ENCODE peak calls at places on chromosomes 11 and 22, in four cellular contexts. V, N, R and F are unnamed samples.

GRCh38 chr11:110793556-110793955 is 81.3 kb upstream of the ARHGAP20 start:
- DNase-seq in V (no peak), N (no peak), R (no peak), F (no peak)

GRCh38 chr11:6623391-6624363 is 4.5 kb upstream of the TPP1 start:
- DNase-seq in V (no peak), N (no peak), R (no peak), F (no peak)

GRCh38 chr11:79314906-79315689 is 125.7 kb downstream of the TENM4 start:
- DNase-seq in V (no peak), N (no peak), R (peak; percentile 56), F (no peak)

GRCh38 chr11:76918941-76919386 is 58.2 kb downstream of the ACER3 start:
- DNase-seq in V (peak; percentile 44), N (peak; percentile 15), R (no peak), F (no peak)

GRCh38 chr11:62001450-62002178 is 34.2 kb upstream of the FTH1 start:
- DNase-seq in V (no peak), N (peak; percentile 73), R (no peak), F (no peak)

GRCh38 chr11:73158356-73159051 is 16.4 kb upstream of the FCHSD2 start:
- DNase-seq in V (no peak), N (no peak), R (no peak), F (no peak)

GRCh38 chr11:32122200-32122599 is 31.3 kb downstream of the RCN1 start:
- DNase-seq in V (no peak), N (no peak), R (no peak), F (no peak)

GRCh38 chr11:73295259-73295995 is 12.6 kb upstream of the ARHGEF17 start:
- DNase-seq in V (peak; percentile 43), N (peak; percentile 76), R (peak; percentile 95), F (peak; percentile 73)

GRCh38 chr22:47337161-47337621 is 574.7 kb downstream of the TBC1D22A start:
- DNase-seq in V (peak; percentile 76), N (peak; percentile 14), R (no peak), F (no peak)

GRCh38 chr11:131916633-131917032 is 546.2 kb downstream of the NTM start:
- DNase-seq in V (no peak), N (no peak), R (no peak), F (no peak)

GRCh38 chr11:123547180-123547579 is 107.2 kb downstream of the SCN3B start:
- DNase-seq in V (no peak), N (no peak), R (no peak), F (peak; percentile 51)

GRCh38 chr11:12806113-12806512 is 131.9 kb downstream of the TEAD1 start:
- DNase-seq in V (no peak), N (peak; percentile 45), R (no peak), F (no peak)

GRCh38 chr11:88631497-88631896 is 294.0 kb upstream of the CTSC start:
- DNase-seq in V (peak; percentile 1), N (no peak), R (no peak), F (no peak)

GRCh38 chr11:82890002-82890341 is 10.3 kb downstream of the PRCP start:
- DNase-seq in V (no peak), N (no peak), R (no peak), F (no peak)

GRCh38 chr11:82892611-82893169 is 7.5 kb downstream of the PRCP start:
- DNase-seq in V (no peak), N (no peak), R (no peak), F (no peak)

GRCh38 chr11:82883853-82884252 is 16.4 kb downstream of the PRCP start:
- DNase-seq in V (no peak), N (no peak), R (no peak), F (no peak)

GRCh38 chr11:82890941-82891340 is 9.3 kb downstream of the PRCP start:
- DNase-seq in V (no peak), N (no peak), R (no peak), F (no peak)

DNA sequence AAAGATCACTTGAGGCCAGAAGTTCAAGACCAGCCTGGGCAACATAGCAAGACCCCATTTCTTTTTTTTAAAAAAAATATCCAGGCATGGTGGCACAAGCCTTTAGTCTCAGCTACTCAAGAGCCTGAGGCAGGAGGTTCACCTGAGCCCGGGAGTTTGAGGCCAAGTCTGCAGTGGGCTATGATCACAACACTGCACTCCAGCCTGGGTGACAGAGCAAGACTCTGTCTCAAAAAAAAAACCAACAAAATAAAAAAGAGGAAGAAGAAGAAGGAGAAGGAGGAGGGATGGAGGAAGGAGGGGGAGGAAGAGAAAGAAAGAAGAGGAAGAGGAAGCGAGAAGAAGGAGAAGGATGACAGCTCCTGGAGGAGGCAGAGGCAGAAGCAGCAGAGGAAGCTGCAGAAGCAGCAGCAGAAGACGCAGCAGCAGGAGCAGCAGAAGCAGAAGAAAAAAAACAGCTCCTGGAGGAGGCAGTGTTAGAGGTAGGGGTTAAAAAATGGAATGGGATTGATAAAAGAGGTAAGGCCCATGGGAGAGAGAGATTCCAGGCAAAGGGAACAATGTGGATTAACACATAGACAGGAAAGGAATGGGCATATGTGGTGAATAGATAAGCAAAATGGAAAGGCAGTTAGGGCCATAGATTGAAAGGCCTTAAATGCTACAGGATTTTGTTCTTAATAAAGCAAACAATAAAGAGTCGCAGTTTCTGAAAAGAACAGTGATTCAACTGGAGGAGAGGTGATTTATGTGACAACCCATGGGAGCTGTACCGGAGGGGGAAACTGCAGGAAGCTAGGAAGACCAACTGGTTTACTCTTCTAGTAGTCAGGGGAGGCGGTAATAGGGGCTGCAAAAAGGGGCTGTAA is 10.9 kb downstream of the PRCP start:
- DNase-seq in V (no peak), N (no peak), R (no peak), F (no peak)
- TF ChIP-seq POLR2A in V (no peak), N (no peak), R (no peak), F (no peak)

DNA sequence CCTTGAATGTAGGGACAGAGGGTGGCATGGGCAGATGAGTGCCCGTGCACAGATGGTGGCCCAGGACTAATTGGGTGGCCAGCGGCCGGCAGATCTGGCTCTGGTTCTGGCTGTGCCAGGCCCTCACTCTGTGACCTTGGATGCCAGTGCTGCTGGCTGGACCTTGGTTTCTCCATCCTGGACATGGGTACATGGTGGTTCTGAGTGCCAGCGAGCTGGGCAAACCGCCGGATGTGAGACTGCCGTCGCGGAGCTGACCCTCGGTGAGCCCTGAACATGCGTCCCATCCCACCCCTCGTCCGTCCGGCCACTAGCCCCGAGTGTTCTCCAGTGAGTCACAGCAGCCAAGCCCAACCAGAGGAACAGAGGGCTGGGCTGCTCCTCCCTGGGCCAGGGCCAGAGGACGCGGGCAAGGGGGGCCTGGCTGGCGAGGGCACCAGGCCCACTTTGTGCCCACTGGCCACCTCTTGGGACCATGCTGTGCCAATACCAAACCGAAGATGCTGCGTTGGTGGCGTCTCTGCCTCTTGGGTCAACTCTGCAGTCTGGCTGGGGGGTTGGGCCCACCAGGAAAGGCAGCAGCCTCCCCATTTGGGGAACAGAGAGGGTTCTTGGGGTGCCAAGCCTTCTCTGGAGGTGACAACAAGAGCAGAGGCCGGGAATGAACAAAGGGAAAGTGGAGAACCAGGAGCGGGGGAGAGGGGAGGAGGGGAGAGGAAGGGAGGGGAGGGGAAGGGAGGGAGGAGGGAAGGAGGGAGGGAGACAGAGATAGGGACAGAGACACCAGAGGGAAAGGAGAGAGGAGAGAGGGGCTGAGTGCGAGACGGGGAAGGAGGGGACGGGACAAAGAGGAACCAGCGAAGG is 10.7 kb downstream of the LSP1 start:
- DNase-seq in V (peak; percentile 68), N (peak; percentile 66), R (no peak), F (no peak)
- TF ChIP-seq POLR2AphosphoS5 in V (peak; percentile 65), N (peak; percentile 50), R (no peak), F (peak; percentile 24)

DNA sequence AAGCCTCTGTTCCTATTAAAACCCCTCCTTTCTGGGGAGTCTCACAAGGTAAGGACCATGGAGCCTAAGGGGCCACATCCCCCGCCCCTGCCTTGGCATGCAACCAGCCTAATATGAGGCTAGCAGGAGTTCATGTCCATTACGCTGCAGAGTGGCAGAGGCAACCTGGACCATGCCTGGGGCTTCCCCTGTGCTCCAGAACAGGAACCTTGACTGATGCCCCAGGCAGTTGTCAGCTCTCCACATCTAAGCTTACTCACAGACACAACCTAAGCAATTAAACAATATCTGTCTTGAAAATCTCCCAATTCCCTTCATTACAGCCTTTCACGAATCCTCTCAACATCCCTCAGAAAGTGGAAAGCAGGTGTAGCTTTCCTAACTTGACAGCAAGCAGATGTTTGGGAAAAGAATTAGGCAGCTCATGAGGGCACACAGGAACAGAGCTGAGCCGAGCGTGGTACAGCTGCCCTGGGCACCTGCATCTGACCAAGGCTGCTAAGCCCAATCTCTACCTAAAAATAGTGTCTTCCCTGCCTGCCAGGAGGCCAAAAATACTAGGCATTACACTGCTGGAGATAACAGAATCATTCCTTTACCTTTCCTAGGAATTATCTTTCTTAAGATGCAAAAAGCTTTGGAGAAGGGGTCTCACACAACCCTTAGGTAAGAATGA is 20.8 kb downstream of the C11orf71 start:
- DNase-seq in V (no peak), N (no peak), R (no peak), F (no peak)
- TF ChIP-seq POLR2A in V (no peak), N (no peak), R (no peak), F (no peak)

GRCh38 chr11:104089481-104089880 is 53.0 kb downstream of the DDI1 start:
- DNase-seq in V (no peak), N (no peak), R (no peak), F (no peak)
- TF ChIP-seq POLR2AphosphoS5 in V (no peak), N (no peak), R (no peak), F (no peak)

GRCh38 chr11:67466962-67467771 is 1.9 kb downstream of the TMEM134 start:
- DNase-seq in V (no peak), N (no peak), R (no peak), F (no peak)

GRCh38 chr11:67468056-67468455 is 995 bp downstream of the TMEM134 start:
- DNase-seq in V (no peak), N (peak; percentile 80), R (no peak), F (no peak)

GRCh38 chr11:67470337-67471002 is 1.4 kb upstream of the TMEM134 start:
- DNase-seq in V (no peak), N (no peak), R (no peak), F (no peak)

GRCh38 chr11:67468509-67468834 is 579 bp downstream of the TMEM134 start:
- DNase-seq in V (no peak), N (no peak), R (no peak), F (no peak)

DNA sequence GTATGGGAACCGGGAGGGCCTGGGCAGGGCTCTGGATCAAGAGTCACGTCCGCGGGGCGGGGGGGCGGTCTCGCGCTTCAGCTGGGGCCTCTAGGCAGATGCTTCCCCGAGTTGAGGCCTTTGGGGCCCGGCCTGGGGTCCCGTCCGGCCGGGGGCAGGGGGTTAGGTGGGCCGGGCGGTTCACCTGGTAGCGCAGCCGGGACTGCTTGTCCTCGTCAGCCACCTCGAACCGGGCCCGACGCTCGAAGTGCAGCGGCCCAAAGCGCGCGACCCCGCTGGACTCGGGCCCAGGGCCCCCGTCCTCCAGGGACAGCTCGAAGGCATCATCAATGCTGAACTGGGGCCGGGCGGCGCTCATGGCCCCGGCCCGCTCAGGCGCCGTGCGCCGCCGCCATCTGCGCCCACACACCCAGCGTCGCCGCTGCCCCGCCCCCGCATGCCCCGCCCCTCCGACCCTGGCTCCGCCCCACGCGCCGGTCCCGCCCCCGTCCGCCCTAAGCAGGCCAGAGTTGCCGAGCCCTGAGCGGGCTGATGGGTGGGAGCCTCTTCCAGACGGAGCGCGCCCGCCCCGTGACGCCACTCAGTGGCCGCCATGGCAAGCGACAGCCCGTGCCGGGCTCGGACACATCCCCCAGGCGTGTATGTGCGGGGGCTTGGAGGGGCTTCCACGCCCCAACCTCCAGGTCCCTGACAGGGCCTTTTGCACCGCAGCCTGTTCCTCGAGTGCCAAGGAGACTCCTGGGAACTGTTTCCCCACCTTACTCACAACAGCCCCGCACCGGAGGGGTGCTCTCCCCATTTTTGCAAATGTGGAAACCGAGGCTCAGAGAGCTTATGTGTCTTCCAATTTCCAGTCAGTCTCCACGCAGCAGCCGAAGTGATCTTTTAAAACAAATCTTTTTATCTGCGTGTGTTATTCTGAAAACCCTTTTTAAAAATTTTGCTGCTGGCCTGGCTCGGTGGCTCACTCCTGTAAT is at the start of gene TMEM134:
- DNase-seq in V (peak; percentile 82), N (peak; percentile 94), R (peak; percentile 93), F (peak; percentile 94)
- TF ChIP-seq POLR2A in V (peak; percentile 88), N (peak; percentile 88), R (peak; percentile 84), F (peak; percentile 81)